ENCODE peak calls at places on chromosomes 12 and 14, in five cellular contexts. One of them, this sample, is unnamed.

GRCh38 chr12:66647034-66647691 is 31.7 kb downstream of the GRIP1 start:
- DNase-seq in astrocyte of the spinal cord: peak
- DNase-seq in bronchial epithelial cell: peak
- DNase-seq in IMR-90: peak
- DNase-seq in neural progenitor cell: no peak
- DNase-seq in this sample: peak

GRCh38 chr12:116377194-116377735 is 99.8 kb upstream of the MED13L start:
- DNase-seq in astrocyte of the spinal cord: no peak
- DNase-seq in bronchial epithelial cell: no peak
- DNase-seq in IMR-90: no peak
- DNase-seq in neural progenitor cell: no peak
- DNase-seq in this sample: no peak

GRCh38 chr14:56570295-56570694 is 9.3 kb upstream of the TMEM260 start:
- DNase-seq in astrocyte of the spinal cord: no peak
- DNase-seq in bronchial epithelial cell: no peak
- DNase-seq in IMR-90: no peak
- DNase-seq in neural progenitor cell: peak
- DNase-seq in this sample: no peak

GRCh38 chr12:103848917-103849491 is 8.0 kb upstream of the NT5DC3 start:
- DNase-seq in astrocyte of the spinal cord: peak
- DNase-seq in bronchial epithelial cell: no peak
- DNase-seq in IMR-90: no peak
- DNase-seq in neural progenitor cell: no peak
- DNase-seq in this sample: peak

GRCh38 chr14:33430414-33430813 is 491.7 kb downstream of the NPAS3 start:
- DNase-seq in astrocyte of the spinal cord: no peak
- DNase-seq in bronchial epithelial cell: no peak
- DNase-seq in IMR-90: no peak
- DNase-seq in neural progenitor cell: no peak
- DNase-seq in this sample: no peak

GRCh38 chr12:64318605-64319004 is 72.0 kb downstream of the C12orf56 start:
- DNase-seq in astrocyte of the spinal cord: peak
- DNase-seq in bronchial epithelial cell: peak
- DNase-seq in IMR-90: peak
- DNase-seq in neural progenitor cell: no peak
- DNase-seq in this sample: peak

GRCh38 chr12:64680235-64680634 is 69.9 kb downstream of the RASSF3 start:
- DNase-seq in astrocyte of the spinal cord: no peak
- DNase-seq in bronchial epithelial cell: peak
- DNase-seq in IMR-90: no peak
- DNase-seq in neural progenitor cell: no peak
- DNase-seq in this sample: no peak

GRCh38 chr14:54728700-54729527 is 162.0 kb downstream of the SAMD4A start:
- DNase-seq in astrocyte of the spinal cord: no peak
- DNase-seq in bronchial epithelial cell: no peak
- DNase-seq in IMR-90: peak
- DNase-seq in neural progenitor cell: no peak
- DNase-seq in this sample: no peak

DNA sequence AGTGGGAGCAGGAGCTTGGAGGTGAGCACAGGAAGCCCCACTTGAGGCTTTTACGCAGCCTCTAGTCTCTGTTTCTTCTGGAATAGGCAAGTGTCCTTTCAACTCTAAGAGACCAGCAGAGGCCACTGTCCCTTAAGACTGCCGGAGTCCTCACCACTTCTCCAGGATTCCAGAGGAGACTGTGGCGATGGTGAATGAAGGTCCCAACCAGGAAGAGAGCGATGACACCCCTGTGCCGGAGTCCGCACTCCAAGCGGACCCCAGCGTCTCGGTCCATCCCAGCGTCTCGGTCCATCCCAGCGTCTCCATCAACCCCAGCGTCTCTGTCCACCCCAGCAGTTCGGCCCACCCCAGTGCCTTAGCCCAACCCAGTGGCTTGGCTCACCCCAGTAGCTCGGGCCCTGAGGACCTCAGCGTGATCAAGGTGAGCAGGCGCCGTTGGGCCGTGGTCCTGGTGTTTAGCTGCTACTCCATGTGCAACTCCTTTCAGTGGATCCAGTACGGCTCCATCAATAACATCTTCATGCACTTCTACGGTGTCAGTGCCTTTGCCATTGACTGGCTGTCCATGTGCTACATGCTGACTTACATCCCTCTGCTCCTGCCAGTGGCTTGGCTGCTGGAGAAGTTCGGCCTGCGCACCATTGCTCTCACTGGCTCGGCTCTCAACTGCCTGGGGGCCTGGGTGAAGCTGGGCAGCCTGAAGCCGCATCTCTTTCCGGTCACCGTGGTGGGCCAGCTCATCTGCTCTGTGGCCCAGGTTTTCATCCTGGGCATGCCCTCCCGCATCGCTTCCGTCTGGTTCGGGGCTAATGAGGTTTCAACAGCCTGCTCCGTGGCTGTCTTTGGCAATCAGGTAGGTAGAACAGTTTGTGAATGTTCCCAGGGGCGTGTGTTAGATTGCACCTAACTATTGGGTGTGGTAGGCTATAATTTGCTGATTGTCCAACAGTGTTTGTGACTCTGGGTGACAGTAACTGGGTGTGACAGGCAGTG is 664 bp downstream of the FLVCR2 start:
- DNase-seq in astrocyte of the spinal cord: no peak
- DNase-seq in bronchial epithelial cell: peak
- DNase-seq in IMR-90: peak
- DNase-seq in neural progenitor cell: no peak
- DNase-seq in this sample: no peak
- TF ChIP-seq CTCF in astrocyte of the spinal cord: peak
- TF ChIP-seq CTCF in bronchial epithelial cell: no peak
- TF ChIP-seq CTCF in IMR-90: peak
- TF ChIP-seq CTCF in neural progenitor cell: peak
- TF ChIP-seq CTCF in this sample: no peak

DNA sequence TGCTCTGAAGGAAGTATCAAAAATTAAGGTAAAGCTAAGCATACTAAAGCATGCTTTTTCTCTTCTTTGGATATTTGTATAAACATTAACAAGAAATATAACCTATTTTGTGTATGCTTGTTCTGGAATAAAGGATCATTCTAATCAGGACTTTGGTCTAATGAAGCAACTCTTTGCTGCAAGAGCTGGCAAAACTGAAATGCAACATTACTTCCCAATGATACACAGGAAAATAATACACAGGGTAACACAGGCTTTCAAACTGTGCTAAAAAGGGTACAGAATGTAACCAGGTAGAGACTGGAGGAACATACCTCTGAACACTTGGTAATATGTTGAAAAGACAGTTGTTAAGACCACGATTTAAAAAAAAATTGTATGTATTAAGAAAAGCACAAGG is 222.5 kb upstream of the DIO2 start:
- DNase-seq in astrocyte of the spinal cord: no peak
- DNase-seq in bronchial epithelial cell: no peak
- DNase-seq in IMR-90: no peak
- DNase-seq in neural progenitor cell: no peak
- DNase-seq in this sample: no peak
- H3K4me3 ChIP-seq in astrocyte of the spinal cord: no peak
- H3K4me3 ChIP-seq in bronchial epithelial cell: no peak
- H3K4me3 ChIP-seq in IMR-90: no peak
- H3K4me3 ChIP-seq in neural progenitor cell: no peak
- H3K4me3 ChIP-seq in this sample: no peak

DNA sequence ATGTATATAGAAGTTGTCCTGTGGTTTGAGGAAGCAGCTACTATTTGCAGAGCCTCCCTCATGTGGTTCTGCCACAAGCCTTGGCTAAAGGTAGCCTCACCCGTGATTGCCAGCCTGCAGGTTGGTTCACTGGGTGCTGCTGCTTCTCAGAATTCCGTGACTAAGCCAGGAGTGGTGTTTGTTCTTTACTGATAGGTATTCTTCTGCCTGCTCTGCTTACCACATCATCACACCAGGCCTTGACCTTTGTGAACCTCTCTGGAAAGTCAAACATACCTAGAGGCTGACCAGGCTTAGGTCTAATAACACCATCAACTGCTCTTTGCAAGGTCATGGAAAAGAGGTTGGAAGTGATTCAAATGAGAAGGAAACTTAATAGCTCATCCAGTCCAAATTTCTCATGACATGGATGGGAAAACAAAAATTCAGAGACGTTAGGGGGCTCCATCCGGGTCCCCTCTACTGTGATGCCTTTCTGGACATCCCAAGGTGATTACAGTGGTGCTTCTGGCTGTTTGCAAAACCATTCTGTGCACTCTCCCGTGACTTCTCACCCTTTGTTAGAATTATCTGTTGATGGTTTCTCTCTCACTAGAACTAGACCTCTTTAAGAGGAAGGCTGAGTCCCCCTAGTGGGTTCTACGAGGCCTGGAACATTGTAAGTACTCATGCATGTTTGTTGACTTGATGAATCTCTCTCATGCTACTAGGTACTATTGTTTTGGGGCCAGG is 8.5 kb upstream of the SOCS2 start:
- DNase-seq in astrocyte of the spinal cord: peak
- DNase-seq in bronchial epithelial cell: peak
- DNase-seq in IMR-90: peak
- DNase-seq in neural progenitor cell: peak
- DNase-seq in this sample: peak
- TF ChIP-seq CTCF in astrocyte of the spinal cord: peak
- TF ChIP-seq CTCF in bronchial epithelial cell: peak
- TF ChIP-seq CTCF in IMR-90: peak
- TF ChIP-seq CTCF in neural progenitor cell: peak
- TF ChIP-seq CTCF in this sample: peak

DNA sequence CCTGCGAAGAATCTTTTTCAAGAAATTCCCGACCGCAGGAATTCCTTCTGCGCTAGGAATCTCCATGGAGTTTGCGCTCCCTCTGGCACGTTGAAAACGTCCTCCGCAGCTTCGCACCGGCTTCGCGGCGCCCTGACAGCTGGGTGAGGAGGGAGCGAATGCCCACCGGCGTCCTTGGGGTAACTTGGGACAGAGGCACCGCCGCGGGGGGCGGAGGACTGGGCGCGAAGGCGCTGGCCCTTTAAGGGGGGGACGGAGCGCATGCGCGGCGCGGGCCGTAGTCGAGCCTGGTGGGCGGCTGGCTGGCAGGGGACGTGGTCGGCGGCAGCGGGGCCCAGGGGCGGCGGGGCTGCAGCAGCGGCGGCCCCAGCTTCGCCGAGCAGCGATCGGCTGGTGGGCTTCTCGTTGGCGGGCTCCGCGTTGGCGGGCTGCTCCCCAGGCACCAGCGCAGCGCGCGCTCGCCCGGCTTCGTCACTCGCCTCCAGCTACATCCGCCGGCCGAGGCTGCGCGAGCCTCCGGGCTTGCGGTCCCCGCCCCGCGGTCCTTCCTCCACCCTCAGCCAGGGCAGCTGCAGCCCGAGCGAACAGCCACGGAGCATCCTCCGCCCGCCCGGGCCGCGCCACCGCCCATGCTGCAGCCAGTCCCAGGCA is at the start of gene VASH1:
- DNase-seq in astrocyte of the spinal cord: peak
- DNase-seq in bronchial epithelial cell: peak
- DNase-seq in IMR-90: peak
- DNase-seq in neural progenitor cell: peak
- DNase-seq in this sample: peak
- H3K4me3 ChIP-seq in astrocyte of the spinal cord: peak
- H3K4me3 ChIP-seq in bronchial epithelial cell: peak
- H3K4me3 ChIP-seq in IMR-90: peak
- H3K4me3 ChIP-seq in neural progenitor cell: peak
- H3K4me3 ChIP-seq in this sample: peak

DNA sequence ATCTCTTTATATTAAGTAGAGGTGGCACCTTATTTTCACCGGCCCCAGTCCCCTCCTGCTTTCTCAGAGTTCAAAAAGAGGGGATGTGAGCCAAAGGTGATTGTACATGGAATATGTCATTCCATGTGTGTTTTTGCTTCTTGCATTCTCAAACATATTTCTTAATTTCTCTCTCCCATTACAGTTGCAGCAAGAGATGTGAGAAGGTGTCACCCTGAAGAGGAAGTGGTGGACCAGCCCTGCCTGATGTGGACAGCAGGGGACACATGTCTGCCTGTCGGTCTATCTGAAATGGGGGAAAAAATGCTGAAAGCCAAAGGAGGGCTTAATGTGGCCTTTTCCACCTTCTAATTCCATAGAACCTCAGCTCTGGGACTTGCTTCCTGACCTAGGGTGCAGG is 1.9 kb upstream of the FOXN3 start:
- DNase-seq in astrocyte of the spinal cord: no peak
- DNase-seq in bronchial epithelial cell: no peak
- DNase-seq in IMR-90: no peak
- DNase-seq in neural progenitor cell: no peak
- DNase-seq in this sample: no peak
- TF ChIP-seq CTCF in astrocyte of the spinal cord: no peak
- TF ChIP-seq CTCF in bronchial epithelial cell: no peak
- TF ChIP-seq CTCF in IMR-90: no peak
- TF ChIP-seq CTCF in neural progenitor cell: no peak
- TF ChIP-seq CTCF in this sample: no peak

GRCh38 chr14:96830946-96831345 is 33.8 kb downstream of the VRK1 start:
- DNase-seq in astrocyte of the spinal cord: no peak
- DNase-seq in bronchial epithelial cell: no peak
- DNase-seq in IMR-90: no peak
- DNase-seq in neural progenitor cell: no peak
- DNase-seq in this sample: no peak
- H3K4me3 ChIP-seq in astrocyte of the spinal cord: no peak
- H3K4me3 ChIP-seq in bronchial epithelial cell: no peak
- H3K4me3 ChIP-seq in IMR-90: no peak
- H3K4me3 ChIP-seq in neural progenitor cell: no peak
- H3K4me3 ChIP-seq in this sample: no peak

GRCh38 chr14:75134644-75135043 is 7.8 kb upstream of the NEK9 start:
- DNase-seq in astrocyte of the spinal cord: no peak
- DNase-seq in bronchial epithelial cell: peak
- DNase-seq in IMR-90: no peak
- DNase-seq in neural progenitor cell: no peak
- DNase-seq in this sample: no peak

GRCh38 chr14:75127903-75128595 is 1.2 kb upstream of the NEK9 start:
- DNase-seq in astrocyte of the spinal cord: no peak
- DNase-seq in bronchial epithelial cell: no peak
- DNase-seq in IMR-90: no peak
- DNase-seq in neural progenitor cell: no peak
- DNase-seq in this sample: no peak

GRCh38 chr14:75128596-75128990 is 1.7 kb upstream of the NEK9 start:
- DNase-seq in astrocyte of the spinal cord: no peak
- DNase-seq in bronchial epithelial cell: no peak
- DNase-seq in IMR-90: no peak
- DNase-seq in neural progenitor cell: no peak
- DNase-seq in this sample: no peak

GRCh38 chr14:75133597-75133996 is 6.7 kb upstream of the NEK9 start:
- DNase-seq in astrocyte of the spinal cord: no peak
- DNase-seq in bronchial epithelial cell: no peak
- DNase-seq in IMR-90: no peak
- DNase-seq in neural progenitor cell: no peak
- DNase-seq in this sample: no peak

GRCh38 chr14:75132374-75133086 is 5.7 kb upstream of the NEK9 start:
- DNase-seq in astrocyte of the spinal cord: peak
- DNase-seq in bronchial epithelial cell: peak
- DNase-seq in IMR-90: peak
- DNase-seq in neural progenitor cell: peak
- DNase-seq in this sample: peak
- TF ChIP-seq CTCF in astrocyte of the spinal cord: peak
- TF ChIP-seq CTCF in bronchial epithelial cell: peak
- TF ChIP-seq CTCF in IMR-90: peak
- TF ChIP-seq CTCF in neural progenitor cell: peak
- TF ChIP-seq CTCF in this sample: peak

DNA sequence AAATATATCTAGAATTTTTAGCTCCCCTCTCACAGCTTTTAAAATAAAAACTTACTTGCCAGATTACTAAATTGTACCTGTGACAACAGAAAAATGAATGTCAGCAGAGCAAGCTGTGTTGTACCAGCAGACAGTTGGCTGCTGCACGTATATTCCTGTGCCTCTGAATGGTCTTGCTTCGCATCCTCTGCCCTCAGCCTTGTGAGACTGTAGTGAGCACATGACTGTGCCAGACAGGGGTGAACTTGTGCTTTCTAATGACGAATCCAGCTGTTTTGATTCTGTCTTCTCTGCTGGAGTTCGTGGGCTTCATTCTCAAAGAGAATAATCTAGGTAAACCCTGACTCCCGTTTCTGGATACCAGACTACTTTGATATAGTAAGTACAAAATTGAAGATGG is 58.3 kb upstream of the FRMD6 start:
- DNase-seq in astrocyte of the spinal cord: no peak
- DNase-seq in bronchial epithelial cell: no peak
- DNase-seq in IMR-90: no peak
- DNase-seq in neural progenitor cell: no peak
- DNase-seq in this sample: no peak
- H3K4me3 ChIP-seq in astrocyte of the spinal cord: no peak
- H3K4me3 ChIP-seq in bronchial epithelial cell: no peak
- H3K4me3 ChIP-seq in IMR-90: no peak
- H3K4me3 ChIP-seq in neural progenitor cell: no peak
- H3K4me3 ChIP-seq in this sample: no peak